ENCODE peak calls at places on chromosomes 4 and X, in six cellular contexts. One of them, this sample, is unnamed.

GRCh38 chr4:72313121-72313520 is 255.9 kb downstream of the ADAMTS3 start:
- DNase-seq in SK-N-SH: no peak
- DNase-seq in esophagus squamous epithelium: no peak
- DNase-seq in fibroblast of villous mesenchyme: no peak
- DNase-seq in colonic mucosa: no peak
- DNase-seq in GM06990: no peak
- DNase-seq in this sample: no peak

GRCh38 chrX:131366387-131366786 is 77.3 kb upstream of the IGSF1 start:
- DNase-seq in SK-N-SH: no peak
- DNase-seq in esophagus squamous epithelium: no peak
- DNase-seq in GM06990: no peak
- DNase-seq in colonic mucosa: no peak
- DNase-seq in fibroblast of villous mesenchyme: peak; percentile 5
- DNase-seq in this sample: no peak

GRCh38 chr4:56757821-56758400 is 63.6 kb downstream of the SPINK2 start:
- DNase-seq in colonic mucosa: peak; percentile 37
- DNase-seq in SK-N-SH: no peak
- DNase-seq in GM06990: peak; percentile 80
- DNase-seq in esophagus squamous epithelium: peak; percentile 5
- DNase-seq in fibroblast of villous mesenchyme: peak; percentile 93
- DNase-seq in this sample: peak; percentile 81

GRCh38 chrX:94204524-94204923 is 530.5 kb downstream of the FAM133A start:
- DNase-seq in colonic mucosa: no peak
- DNase-seq in GM06990: no peak
- DNase-seq in fibroblast of villous mesenchyme: no peak
- DNase-seq in esophagus squamous epithelium: no peak
- DNase-seq in SK-N-SH: peak; percentile 0
- DNase-seq in this sample: no peak

GRCh38 chrX:51892921-51893745 is at the start of gene MAGED1:
- DNase-seq in GM06990: peak; percentile 88
- DNase-seq in colonic mucosa: peak; percentile 88
- DNase-seq in esophagus squamous epithelium: peak; percentile 21
- DNase-seq in SK-N-SH: peak; percentile 79
- DNase-seq in fibroblast of villous mesenchyme: peak; percentile 96
- DNase-seq in this sample: peak; percentile 79

GRCh38 chrX:75968293-75968692 is 183.2 kb upstream of the MAGEE2 start:
- DNase-seq in fibroblast of villous mesenchyme: no peak
- DNase-seq in esophagus squamous epithelium: no peak
- DNase-seq in SK-N-SH: no peak
- DNase-seq in colonic mucosa: peak; percentile 27
- DNase-seq in GM06990: no peak
- DNase-seq in this sample: no peak

GRCh38 chrX:57583477-57583876 is 8.3 kb upstream of the ZXDB start:
- DNase-seq in fibroblast of villous mesenchyme: no peak
- DNase-seq in GM06990: no peak
- DNase-seq in colonic mucosa: no peak
- DNase-seq in esophagus squamous epithelium: no peak
- DNase-seq in SK-N-SH: no peak
- DNase-seq in this sample: no peak

GRCh38 chrX:12011075-12011474 is 127.2 kb upstream of the FRMPD4 start:
- DNase-seq in colonic mucosa: no peak
- DNase-seq in GM06990: no peak
- DNase-seq in SK-N-SH: no peak
- DNase-seq in esophagus squamous epithelium: no peak
- DNase-seq in fibroblast of villous mesenchyme: peak; percentile 39
- DNase-seq in this sample: no peak

GRCh38 chr4:1713003-1713397 is 881 bp upstream of the SLBP start:
- DNase-seq in fibroblast of villous mesenchyme: no peak
- DNase-seq in SK-N-SH: no peak
- DNase-seq in colonic mucosa: no peak
- DNase-seq in GM06990: no peak
- DNase-seq in esophagus squamous epithelium: no peak
- DNase-seq in this sample: peak; percentile 41

GRCh38 chr4:80219301-80220025 is 22.2 kb downstream of the PRDM8 start:
- DNase-seq in SK-N-SH: no peak
- DNase-seq in colonic mucosa: no peak
- DNase-seq in fibroblast of villous mesenchyme: no peak
- DNase-seq in esophagus squamous epithelium: no peak
- DNase-seq in GM06990: no peak
- DNase-seq in this sample: no peak

GRCh38 chrX:138771042-138771441 is 59.5 kb upstream of the FGF13 start:
- DNase-seq in GM06990: no peak
- DNase-seq in esophagus squamous epithelium: no peak
- DNase-seq in colonic mucosa: no peak
- DNase-seq in SK-N-SH: no peak
- DNase-seq in fibroblast of villous mesenchyme: no peak
- DNase-seq in this sample: no peak

GRCh38 chr4:71941001-71941400 is 90.8 kb upstream of the NPFFR2 start:
- DNase-seq in colonic mucosa: peak; percentile 19
- DNase-seq in SK-N-SH: peak; percentile 17
- DNase-seq in esophagus squamous epithelium: no peak
- DNase-seq in fibroblast of villous mesenchyme: peak; percentile 4
- DNase-seq in GM06990: no peak
- DNase-seq in this sample: no peak

GRCh38 chr4:148515248-148515647 is 73.0 kb upstream of the NR3C2 start:
- DNase-seq in SK-N-SH: no peak
- DNase-seq in GM06990: no peak
- DNase-seq in colonic mucosa: no peak
- DNase-seq in esophagus squamous epithelium: no peak
- DNase-seq in fibroblast of villous mesenchyme: no peak
- DNase-seq in this sample: no peak

GRCh38 chr4:3311489-3312171 is 18.8 kb downstream of the RGS12 start:
- DNase-seq in SK-N-SH: no peak
- DNase-seq in esophagus squamous epithelium: no peak
- DNase-seq in GM06990: no peak
- DNase-seq in colonic mucosa: peak; percentile 51
- DNase-seq in fibroblast of villous mesenchyme: no peak
- DNase-seq in this sample: no peak

GRCh38 chrX:119885554-119886428 is 9.9 kb upstream of the AKAP14 start:
- DNase-seq in esophagus squamous epithelium: no peak
- DNase-seq in colonic mucosa: peak; percentile 29
- DNase-seq in GM06990: no peak
- DNase-seq in fibroblast of villous mesenchyme: peak; percentile 64
- DNase-seq in SK-N-SH: no peak
- DNase-seq in this sample: peak; percentile 43

GRCh38 chrX:139692908-139693307 is 15.1 kb downstream of the MCF2 start:
- DNase-seq in esophagus squamous epithelium: no peak
- DNase-seq in colonic mucosa: no peak
- DNase-seq in fibroblast of villous mesenchyme: no peak
- DNase-seq in SK-N-SH: no peak
- DNase-seq in GM06990: no peak
- DNase-seq in this sample: no peak

GRCh38 chrX:67544281-67544680 is 460 bp downstream of the AR start:
- DNase-seq in SK-N-SH: peak; percentile 11
- DNase-seq in GM06990: no peak
- DNase-seq in esophagus squamous epithelium: no peak
- DNase-seq in fibroblast of villous mesenchyme: no peak
- DNase-seq in colonic mucosa: no peak
- DNase-seq in this sample: no peak

GRCh38 chr4:20987191-20987590 is 286.9 kb downstream of the PACRGL start:
- DNase-seq in colonic mucosa: no peak
- DNase-seq in fibroblast of villous mesenchyme: no peak
- DNase-seq in GM06990: no peak
- DNase-seq in esophagus squamous epithelium: no peak
- DNase-seq in SK-N-SH: no peak
- DNase-seq in this sample: no peak

GRCh38 chr4:5616331-5616950 is 91.9 kb downstream of the EVC2 start:
- DNase-seq in colonic mucosa: no peak
- DNase-seq in esophagus squamous epithelium: no peak
- DNase-seq in GM06990: no peak
- DNase-seq in SK-N-SH: no peak
- DNase-seq in fibroblast of villous mesenchyme: no peak
- DNase-seq in this sample: no peak

GRCh38 chrX:17748684-17749083 is 11.4 kb downstream of the SCML1 start:
- DNase-seq in SK-N-SH: no peak
- DNase-seq in GM06990: no peak
- DNase-seq in colonic mucosa: no peak
- DNase-seq in fibroblast of villous mesenchyme: no peak
- DNase-seq in esophagus squamous epithelium: no peak
- DNase-seq in this sample: no peak

GRCh38 chrX:17743913-17744312 is 6.6 kb downstream of the SCML1 start:
- DNase-seq in GM06990: no peak
- DNase-seq in fibroblast of villous mesenchyme: no peak
- DNase-seq in esophagus squamous epithelium: no peak
- DNase-seq in colonic mucosa: no peak
- DNase-seq in SK-N-SH: no peak
- DNase-seq in this sample: no peak

GRCh38 chrX:17741123-17741511 is 3.8 kb downstream of the SCML1 start:
- DNase-seq in esophagus squamous epithelium: no peak
- DNase-seq in fibroblast of villous mesenchyme: no peak
- DNase-seq in GM06990: no peak
- DNase-seq in colonic mucosa: peak; percentile 33
- DNase-seq in SK-N-SH: no peak
- DNase-seq in this sample: no peak

GRCh38 chrX:17747692-17748091 is 10.4 kb downstream of the SCML1 start:
- DNase-seq in GM06990: no peak
- DNase-seq in colonic mucosa: no peak
- DNase-seq in esophagus squamous epithelium: no peak
- DNase-seq in fibroblast of villous mesenchyme: no peak
- DNase-seq in SK-N-SH: no peak
- DNase-seq in this sample: no peak

DNA sequence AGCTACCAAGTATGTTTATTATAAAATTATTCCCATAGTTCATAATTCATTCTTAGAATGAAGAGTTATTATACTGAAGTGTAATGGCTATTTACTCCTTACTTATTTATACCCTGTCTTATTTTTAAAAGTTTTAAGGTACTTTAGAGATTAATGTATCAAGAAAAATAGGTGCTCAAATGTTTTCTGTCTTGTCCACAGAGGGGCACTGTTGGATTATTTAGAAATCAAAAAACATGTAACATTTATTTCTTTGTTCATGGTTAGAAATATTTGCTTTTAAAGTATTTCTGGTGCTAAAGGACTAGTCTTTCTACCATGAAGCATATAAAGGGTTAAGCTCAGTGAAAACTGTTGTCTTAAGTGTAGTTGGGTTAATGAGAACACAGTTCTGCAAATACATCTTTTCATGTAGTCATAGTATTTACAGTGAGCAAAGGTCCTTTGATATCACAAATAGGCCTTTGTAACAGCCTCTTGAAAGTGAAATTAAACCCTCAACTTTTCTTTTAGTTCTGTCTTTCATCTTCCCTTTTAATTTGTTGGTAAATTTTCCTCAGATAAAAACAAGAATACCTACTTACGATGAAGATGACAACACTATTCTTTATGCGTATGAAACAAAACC is 7.7 kb downstream of the SCML1 start:
- DNase-seq in SK-N-SH: no peak
- DNase-seq in fibroblast of villous mesenchyme: peak; percentile 13
- DNase-seq in colonic mucosa: no peak
- DNase-seq in esophagus squamous epithelium: no peak
- DNase-seq in GM06990: no peak
- DNase-seq in this sample: no peak
- TF ChIP-seq CTCF in SK-N-SH: peak; percentile 69
- TF ChIP-seq CTCF in fibroblast of villous mesenchyme: peak; percentile 23
- TF ChIP-seq CTCF in colonic mucosa: no peak
- TF ChIP-seq CTCF in esophagus squamous epithelium: peak; percentile 10
- TF ChIP-seq CTCF in GM06990: no peak
- TF ChIP-seq CTCF in this sample: peak; percentile 7

DNA sequence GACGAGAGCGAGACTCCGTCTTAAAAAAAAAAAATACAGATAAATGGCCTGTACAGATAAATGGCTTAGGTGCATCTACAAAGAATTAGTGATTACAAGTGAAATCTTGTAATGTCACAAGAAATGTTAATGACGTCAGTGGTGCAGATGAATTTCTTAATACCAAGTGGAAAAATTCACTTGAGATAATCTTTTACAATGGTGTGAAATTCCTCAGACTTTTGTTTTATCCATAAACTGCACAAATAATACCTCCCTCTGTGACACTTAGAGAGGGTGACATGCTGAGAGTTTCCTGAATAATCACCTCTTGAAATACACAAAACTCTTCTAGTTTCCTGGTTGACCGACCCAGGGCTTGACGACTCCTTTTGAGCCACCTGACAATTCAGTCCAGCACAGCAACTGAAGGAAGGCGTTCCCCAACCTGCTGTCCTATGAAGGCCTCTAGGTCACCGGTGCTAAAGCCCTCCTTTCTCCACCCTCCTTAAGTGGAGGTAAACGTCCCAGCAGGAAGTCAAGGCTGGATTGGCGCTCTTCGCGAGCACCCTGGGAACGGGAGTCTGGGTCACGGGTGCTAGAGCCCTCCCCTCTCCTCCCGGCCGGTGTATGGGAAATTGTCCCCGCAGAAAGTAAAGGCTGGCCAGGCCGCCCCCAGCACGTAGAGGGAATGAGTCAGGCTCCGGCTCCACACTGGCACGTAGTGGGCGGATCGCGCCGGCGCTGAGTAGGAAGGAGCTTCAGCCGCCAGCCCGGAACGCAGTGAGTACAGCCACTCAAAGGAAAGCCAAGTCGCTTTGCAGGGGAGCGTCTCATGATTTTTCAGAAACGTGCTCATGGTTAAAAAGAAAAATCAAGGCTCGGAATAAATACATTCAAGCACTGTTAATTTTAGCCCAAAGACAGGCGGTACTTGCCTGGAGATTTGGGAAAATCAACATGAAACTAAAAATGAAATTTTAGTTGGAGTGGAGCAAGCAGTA is at the start of gene TMEM144:
- DNase-seq in colonic mucosa: peak; percentile 94
- DNase-seq in fibroblast of villous mesenchyme: peak; percentile 82
- DNase-seq in GM06990: peak; percentile 40
- DNase-seq in SK-N-SH: no peak
- DNase-seq in esophagus squamous epithelium: peak; percentile 5
- DNase-seq in this sample: peak; percentile 92
- TF ChIP-seq CTCF in colonic mucosa: peak; percentile 11
- TF ChIP-seq CTCF in fibroblast of villous mesenchyme: peak; percentile 25
- TF ChIP-seq CTCF in GM06990: no peak
- TF ChIP-seq CTCF in SK-N-SH: no peak
- TF ChIP-seq CTCF in esophagus squamous epithelium: no peak
- TF ChIP-seq CTCF in this sample: peak; percentile 26

DNA sequence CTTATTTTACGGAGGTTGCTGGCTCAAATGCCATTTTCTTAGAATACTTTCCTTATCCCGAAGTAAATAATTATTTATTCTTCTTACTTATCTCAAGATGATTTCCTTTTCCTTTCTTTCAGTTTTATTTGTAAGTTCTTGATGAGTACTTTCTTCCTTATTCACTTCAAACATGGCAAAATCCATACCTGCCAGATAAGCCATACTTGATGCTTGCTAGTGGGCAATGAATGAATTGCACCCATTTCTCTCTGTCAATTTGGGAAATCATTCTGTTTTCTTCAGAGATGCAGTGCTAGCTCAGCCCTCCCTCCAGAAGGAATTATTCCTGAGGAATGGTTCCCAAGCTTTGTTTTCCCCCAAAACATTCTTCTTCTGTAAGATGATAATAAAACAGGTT is 598.3 kb downstream of the SPRY1 start:
- DNase-seq in SK-N-SH: no peak
- DNase-seq in esophagus squamous epithelium: no peak
- DNase-seq in GM06990: no peak
- DNase-seq in fibroblast of villous mesenchyme: no peak
- DNase-seq in colonic mucosa: no peak
- DNase-seq in this sample: no peak
- TF ChIP-seq CTCF in SK-N-SH: peak; percentile 33
- TF ChIP-seq CTCF in esophagus squamous epithelium: peak; percentile 17
- TF ChIP-seq CTCF in GM06990: peak; percentile 15
- TF ChIP-seq CTCF in fibroblast of villous mesenchyme: peak; percentile 21
- TF ChIP-seq CTCF in colonic mucosa: no peak
- TF ChIP-seq CTCF in this sample: no peak

GRCh38 chr4:127982445-127982844 is 17.2 kb downstream of the ABHD18 start:
- DNase-seq in esophagus squamous epithelium: no peak
- DNase-seq in colonic mucosa: no peak
- DNase-seq in fibroblast of villous mesenchyme: no peak
- DNase-seq in GM06990: no peak
- DNase-seq in SK-N-SH: no peak
- DNase-seq in this sample: no peak

GRCh38 chr4:127988638-127989037 is 23.4 kb downstream of the ABHD18 start:
- DNase-seq in esophagus squamous epithelium: no peak
- DNase-seq in fibroblast of villous mesenchyme: no peak
- DNase-seq in SK-N-SH: no peak
- DNase-seq in GM06990: no peak
- DNase-seq in colonic mucosa: no peak
- DNase-seq in this sample: no peak

GRCh38 chr4:127985989-127986388 is 20.8 kb downstream of the ABHD18 start:
- DNase-seq in colonic mucosa: no peak
- DNase-seq in SK-N-SH: no peak
- DNase-seq in esophagus squamous epithelium: no peak
- DNase-seq in fibroblast of villous mesenchyme: no peak
- DNase-seq in GM06990: no peak
- DNase-seq in this sample: no peak
- TF ChIP-seq CTCF in colonic mucosa: no peak
- TF ChIP-seq CTCF in SK-N-SH: peak; percentile 19
- TF ChIP-seq CTCF in esophagus squamous epithelium: no peak
- TF ChIP-seq CTCF in fibroblast of villous mesenchyme: peak; percentile 20
- TF ChIP-seq CTCF in GM06990: no peak
- TF ChIP-seq CTCF in this sample: no peak

This sample was measured in Peyer's patch.